ENCODE peak calls at places on chromosome 22, in ten cellular contexts. X is ovary, W is B cell, J is AG09309, Y is hepatocyte, D is psoas muscle, I is CD14-positive monocyte, T is fibroblast of pulmonary artery, U is AG10803, S is neural progenitor cell. A is an unnamed sample.

GRCh38 chr22:19629331-19629719 is 85.0 kb upstream of the SEPTIN5 start:
- DNase-seq in U (no peak), X (no peak), W (no peak), I (no peak), S (no peak), D (no peak), J (no peak), Y (no peak), T (no peak), A (no peak)

GRCh38 chr22:17931400-17931825 is 92.9 kb downstream of the MICAL3 start:
- DNase-seq in J (no peak), X (no peak), W (peak), U (peak), T (no peak), S (no peak), I (no peak), D (peak), Y (no peak), A (no peak)

GRCh38 chr22:33271390-33272161 is 213.4 kb upstream of the SYN3 start:
- DNase-seq in S (peak), J (no peak), I (no peak), U (peak), T (peak), D (peak), X (peak), Y (no peak), W (peak), A (no peak)

GRCh38 chr22:40238425-40239344 is 61.0 kb downstream of the TNRC6B start:
- DNase-seq in S (no peak), Y (no peak), T (peak), I (no peak), D (no peak), U (peak), W (no peak), X (no peak), J (peak), A (no peak)

GRCh38 chr22:49419661-49420060 is 408.0 kb downstream of the BRD1 start:
- DNase-seq in W (no peak), Y (no peak), S (no peak), U (no peak), T (no peak), X (no peak), J (no peak), D (no peak), I (no peak), A (peak)

GRCh38 chr22:27667121-27667843 is 134.3 kb downstream of the MN1 start:
- DNase-seq in S (peak), U (no peak), Y (no peak), I (no peak), D (no peak), X (peak), J (no peak), W (no peak), T (peak), A (no peak)

GRCh38 chr22:31738566-31738965 is 11.4 kb downstream of the PRR14L start:
- DNase-seq in T (peak), S (no peak), I (no peak), D (no peak), X (no peak), W (no peak), Y (no peak), U (no peak), J (no peak), A (no peak)

GRCh38 chr22:44427506-44428470 is 70.2 kb downstream of the RTL6 start:
- DNase-seq in X (no peak), S (no peak), D (no peak), Y (no peak), J (no peak), U (no peak), I (no peak), W (no peak), T (no peak), A (no peak)

GRCh38 chr22:36244522-36245391 is 5.4 kb upstream of the APOL2 start:
- DNase-seq in Y (no peak), D (peak), J (peak), X (no peak), S (no peak), I (peak), U (peak), T (peak), W (no peak), A (no peak)

GRCh38 chr22:31840581-31840980 is 86.8 kb downstream of the DEPDC5 start:
- DNase-seq in I (no peak), T (no peak), W (no peak), U (no peak), J (no peak), D (no peak), Y (no peak), X (no peak), S (no peak), A (no peak)

GRCh38 chr22:31566484-31566883 is 70.1 kb downstream of the SFI1 start:
- DNase-seq in I (no peak), Y (no peak), X (no peak), W (no peak), J (no peak), D (no peak), S (no peak), U (no peak), T (no peak), A (no peak)

GRCh38 chr22:26360169-26360885 is 68.7 kb upstream of the ASPHD2 start:
- DNase-seq in S (peak), I (peak), J (no peak), X (peak), Y (peak), W (peak), T (peak), D (peak), U (peak), A (peak)

GRCh38 chr22:26502688-26503561 is 9.3 kb downstream of the TFIP11 start:
- DNase-seq in J (no peak), S (peak), U (peak), Y (peak), T (peak), X (no peak), W (peak), I (no peak), D (peak), A (no peak)

GRCh38 chr22:23098718-23099524 is 28.6 kb downstream of the GNAZ start:
- DNase-seq in U (no peak), X (peak), Y (no peak), D (peak), W (no peak), I (no peak), S (no peak), T (no peak), J (no peak), A (no peak)

GRCh38 chr22:32649515-32650200 is 151.8 kb upstream of the TIMP3 start:
- DNase-seq in X (peak), Y (peak), D (peak), I (peak), T (no peak), S (no peak), U (peak), W (no peak), J (no peak), A (no peak)

GRCh38 chr22:38494939-38495338 is 11.2 kb downstream of the DDX17 start:
- DNase-seq in D (no peak), T (no peak), I (no peak), W (no peak), Y (no peak), X (no peak), J (no peak), U (no peak), S (no peak), A (no peak)
- TF ChIP-seq CTCF in D (no peak), T (no peak), I (no peak), W (no peak), Y (no peak), X (no peak), J (no peak), U (peak), S (peak), A (no peak)

GRCh38 chr22:20786048-20786447 is 12.1 kb downstream of the SERPIND1 start:
- DNase-seq in T (no peak), U (no peak), W (no peak), J (no peak), X (no peak), I (no peak), Y (no peak), S (no peak), D (no peak), A (no peak)
- TF ChIP-seq CTCF in T (no peak), U (no peak), W (no peak), J (no peak), X (no peak), I (no peak), Y (no peak), S (no peak), D (no peak), A (no peak)

DNA sequence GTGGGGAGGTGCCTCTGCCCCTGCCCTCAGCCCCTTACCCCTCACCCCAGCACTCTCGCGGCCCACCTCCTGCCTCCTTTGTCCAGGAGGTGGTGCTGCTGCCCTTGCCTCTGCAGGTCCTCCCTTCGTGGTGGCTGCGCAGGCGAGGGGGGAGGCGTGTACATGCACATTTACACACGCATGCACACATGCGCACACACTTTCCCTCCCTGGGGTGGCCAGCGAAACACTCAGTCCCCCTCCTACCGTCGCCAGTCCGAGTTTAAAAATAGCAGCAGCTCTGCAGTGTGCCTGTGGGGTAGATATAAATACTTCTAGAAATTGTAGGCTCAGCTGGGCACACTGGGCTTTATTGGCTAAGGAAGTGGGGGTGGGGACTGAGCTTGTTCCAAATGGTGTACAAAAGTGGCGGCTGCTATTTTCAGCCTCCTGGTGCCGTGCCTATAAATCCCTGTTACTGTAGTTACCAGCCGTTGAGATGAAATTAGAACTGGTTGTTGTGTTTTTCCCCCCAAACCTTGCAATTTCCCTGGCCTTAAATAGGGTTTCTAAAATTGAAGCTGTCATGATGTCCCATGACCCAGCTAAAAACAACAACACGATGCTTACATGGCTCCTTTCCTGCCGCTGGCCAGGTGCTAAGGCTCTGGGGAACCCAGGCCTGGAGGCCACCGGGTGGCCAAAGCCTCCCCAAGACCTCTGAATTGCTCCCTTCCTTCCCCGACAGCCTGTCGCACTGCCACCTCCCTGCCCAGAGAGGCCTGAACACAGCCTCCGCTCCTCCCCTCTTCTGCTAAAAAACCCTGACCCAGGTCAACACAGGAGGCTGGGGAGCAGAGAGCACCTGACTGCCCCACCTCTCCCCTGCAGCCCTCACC is 12.4 kb downstream of the PICK1 start:
- DNase-seq in I (no peak), T (peak), D (peak), U (peak), X (peak), W (no peak), J (peak), S (peak), Y (peak), A (no peak)
- TF ChIP-seq CTCF in I (no peak), T (peak), D (peak), U (peak), X (no peak), W (no peak), J (peak), S (peak), Y (peak), A (peak)

GRCh38 chr22:45942787-45943493 is 34.0 kb downstream of the WNT7B start:
- DNase-seq in Y (no peak), S (no peak), J (no peak), U (no peak), I (no peak), X (no peak), T (no peak), D (no peak), W (no peak), A (no peak)
- TF ChIP-seq CTCF in Y (no peak), S (no peak), J (no peak), U (no peak), I (no peak), X (no peak), T (no peak), D (no peak), W (no peak), A (no peak)

GRCh38 chr22:20751185-20751851 is 22.6 kb upstream of the SERPIND1 start:
- DNase-seq in U (no peak), X (no peak), Y (no peak), W (no peak), D (no peak), T (no peak), S (peak), I (no peak), J (no peak), A (no peak)
- TF ChIP-seq CTCF in U (no peak), X (no peak), Y (no peak), W (no peak), D (no peak), T (no peak), S (peak), I (no peak), J (no peak), A (peak)

GRCh38 chr22:46845281-46846153 is 83.1 kb downstream of the TBC1D22A start:
- DNase-seq in Y (no peak), U (peak), D (no peak), T (peak), S (no peak), J (no peak), X (no peak), W (no peak), I (no peak), A (peak)
- TF ChIP-seq CTCF in Y (peak), U (peak), D (peak), T (peak), S (peak), J (peak), X (peak), W (no peak), I (peak), A (peak)

A was measured in osteocyte.